ENCODE peak calls at places on chromosomes 5 and 9, in five cellular contexts. D is left ventricle myocardium inferior, C is A549, T is Karpas-422, K is spleen. N is an unnamed sample.
A peak's percentile ranks its signal among the peaks of the same experiment; 100 is the strongest.

GRCh38 chr9:85420750-85421149 is 321.0 kb downstream of the AGTPBP1 start:
- DNase-seq in T (no peak), C (no peak), D (no peak), K (no peak), N (no peak)

GRCh38 chr9:135490980-135491444 is 9.5 kb upstream of the MRPS2 start:
- DNase-seq in D (no peak), K (peak; percentile 62), C (no peak), T (no peak), N (no peak)

GRCh38 chr9:12933957-12934356 is 159.1 kb downstream of the LURAP1L start:
- DNase-seq in C (no peak), T (no peak), D (no peak), K (no peak), N (no peak)

GRCh38 chr5:178304761-178305645 is 72.4 kb upstream of the PHYKPL start:
- DNase-seq in C (no peak), T (no peak), D (no peak), K (peak; percentile 42), N (no peak)

GRCh38 chr9:135485385-135485784 is 5.8 kb downstream of the PPP1R26 start:
- DNase-seq in D (no peak), C (no peak), T (no peak), K (no peak), N (no peak)

GRCh38 chr5:56852228-56853000 is 37.1 kb downstream of the MAP3K1 start:
- DNase-seq in D (no peak), T (no peak), K (no peak), C (no peak), N (no peak)

GRCh38 chr5:149162401-149163084 is 21.2 kb downstream of the ABLIM3 start:
- DNase-seq in D (no peak), C (no peak), K (no peak), T (no peak), N (no peak)

GRCh38 chr9:92978345-92978875 is 31.1 kb downstream of the FGD3 start:
- DNase-seq in T (no peak), K (no peak), C (no peak), D (no peak), N (no peak)

GRCh38 chr5:55509768-55510522 is 24.8 kb downstream of the PLPP1 start:
- DNase-seq in T (no peak), D (no peak), K (no peak), C (no peak), N (no peak)

GRCh38 chr5:175383350-175383749 is 60.6 kb downstream of the DRD1 start:
- DNase-seq in K (no peak), D (no peak), T (no peak), C (no peak), N (no peak)

GRCh38 chr9:125911861-125912260 is 164.7 kb downstream of the PBX3 start:
- DNase-seq in D (no peak), T (no peak), K (no peak), C (no peak), N (no peak)

GRCh38 chr9:125906893-125907292 is 159.7 kb downstream of the PBX3 start:
- DNase-seq in K (no peak), T (no peak), C (no peak), D (no peak), N (no peak)

GRCh38 chr9:125910286-125910685 is 163.1 kb downstream of the PBX3 start:
- DNase-seq in T (no peak), K (no peak), C (no peak), D (no peak), N (no peak)

GRCh38 chr9:125908138-125908537 is 161.0 kb downstream of the PBX3 start:
- DNase-seq in C (no peak), D (no peak), T (no peak), K (no peak), N (no peak)

GRCh38 chr9:125909497-125909896 is 162.3 kb downstream of the PBX3 start:
- DNase-seq in C (no peak), K (no peak), T (no peak), D (no peak), N (no peak)
- H3K27ac ChIP-seq in C (no peak overlapping the region), K (no peak overlapping the region), T (no peak overlapping the region), D (no peak overlapping the region), N (no peak overlapping the region)

DNA sequence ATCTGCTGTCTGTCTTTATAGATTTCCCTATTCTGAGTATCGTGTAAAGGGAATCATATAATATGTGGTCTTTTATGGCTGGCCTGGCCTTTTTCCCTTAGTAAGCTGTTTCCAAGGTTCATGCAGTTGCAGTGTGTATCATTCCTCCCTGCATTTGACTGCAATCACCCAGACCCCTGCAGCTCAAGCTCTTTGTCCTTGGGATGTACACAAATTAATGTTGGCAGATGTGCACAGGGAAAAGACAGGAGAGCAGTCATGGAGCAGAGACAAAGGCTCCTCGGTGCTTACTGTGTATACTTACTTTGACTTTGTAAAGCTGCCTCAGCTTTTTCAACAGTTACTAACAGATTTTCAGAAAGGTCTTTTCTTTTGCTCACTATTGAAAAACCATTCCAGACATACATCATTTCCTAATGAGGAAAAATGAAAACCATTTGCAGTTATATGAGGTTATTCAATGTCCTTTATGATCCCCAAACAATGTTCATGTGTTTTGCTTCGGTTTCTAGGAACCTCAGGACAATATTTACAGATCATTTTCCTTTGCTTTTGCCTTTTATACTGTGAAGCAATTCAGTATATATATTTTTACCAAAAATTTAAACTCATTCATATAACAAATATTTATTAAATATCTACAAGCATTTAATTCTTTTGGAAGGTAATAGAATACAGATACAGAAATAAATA is 124.9 kb downstream of the TTC39B start:
- DNase-seq in T (no peak), K (no peak), D (no peak), C (no peak), N (no peak)
- H3K27ac ChIP-seq in T (no peak overlapping the region), K (no peak overlapping the region), D (no peak overlapping the region), C (no peak overlapping the region), N (no peak overlapping the region)

DNA sequence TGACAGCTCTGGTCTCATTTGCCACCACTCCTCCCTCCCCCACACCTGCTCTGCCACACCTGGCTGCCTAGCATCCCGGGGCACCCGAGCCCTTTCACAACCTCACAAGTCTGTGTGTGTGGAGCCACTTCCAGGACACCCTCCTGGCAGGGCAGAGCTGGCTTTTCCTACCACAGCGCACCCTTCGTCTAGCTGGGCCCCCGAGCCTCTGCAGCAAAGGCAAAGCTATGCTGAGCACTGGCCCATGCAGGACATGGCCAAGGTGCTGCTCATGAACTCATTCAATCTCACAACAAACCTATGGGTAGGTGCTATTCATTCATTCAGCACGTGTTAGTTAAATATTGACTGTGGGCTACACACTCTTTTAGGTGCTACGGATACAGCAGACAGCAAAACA is 43.4 kb downstream of the DUSP1 start:
- DNase-seq in C (no peak), K (peak; percentile 56), D (no peak), T (no peak), N (no peak)
- H3K27ac ChIP-seq in C (peak overlapping the region; percentile 43), K (no peak overlapping the region), D (no peak overlapping the region), T (no peak overlapping the region), N (no peak overlapping the region)

GRCh38 chr5:80147119-80147815 is 108.6 kb downstream of the SERINC5 start:
- DNase-seq in K (no peak), T (no peak), D (no peak), C (no peak), N (no peak)
- H3K27ac ChIP-seq in K (no peak overlapping the region), T (no peak overlapping the region), D (peak overlapping the region; percentile 69), C (no peak overlapping the region), N (peak overlapping the region; percentile 10)

GRCh38 chr9:14144215-14144614 is 169.7 kb downstream of the NFIB start:
- DNase-seq in D (no peak), T (no peak), C (no peak), K (no peak), N (no peak)
- H3K27ac ChIP-seq in D (peak overlapping the region; percentile 15), T (no peak overlapping the region), C (no peak overlapping the region), K (no peak overlapping the region), N (no peak overlapping the region)

DNA sequence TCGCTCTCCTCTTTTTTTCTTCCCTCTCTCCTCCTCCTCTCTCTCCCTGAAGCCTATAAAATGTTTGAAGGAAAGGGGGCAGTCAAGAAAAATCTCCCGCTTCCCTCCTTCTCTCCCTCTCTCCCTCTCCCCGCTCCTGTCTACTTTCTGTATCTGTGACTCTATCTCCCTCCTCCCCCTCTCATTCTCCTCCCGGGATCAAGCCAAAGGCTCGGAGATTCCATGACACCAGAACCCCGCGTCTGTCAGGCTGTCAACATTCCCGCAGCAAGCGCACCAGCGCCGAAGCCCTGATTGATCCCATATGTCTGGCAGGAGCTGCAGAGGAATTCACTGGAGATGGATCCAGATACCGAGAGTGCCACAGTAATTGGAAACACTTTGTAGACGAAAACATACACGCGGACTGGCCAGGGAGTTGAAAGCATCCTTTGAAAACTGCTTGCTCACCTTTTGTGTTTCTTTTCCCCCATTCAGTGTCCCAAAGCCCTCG is 268 bp upstream of the SVEP1 start:
- DNase-seq in D (peak; percentile 23), K (no peak), C (peak; percentile 16), T (no peak), N (no peak)
- H3K27ac ChIP-seq in D (peak overlapping the region; percentile 80), K (peak overlapping the region; percentile 48), C (peak overlapping the region; percentile 86), T (no peak overlapping the region), N (peak overlapping the region; percentile 64)

N was measured in dorsolateral prefrontal cortex.